ENCODE peak calls at places on chromosome 21, in seven cellular contexts. L, O, R, Z, A, U and N are unnamed samples.

GRCh38 chr21:14797543-14797942 is 251.4 kb upstream of the SAMSN1 start:
- DNase-seq in L (no peak), O (no peak), R (no peak), Z (no peak), A (no peak), U (no peak), N (no peak)

GRCh38 chr21:31897311-31897710 is 24.5 kb downstream of the HUNK start:
- DNase-seq in L (no peak), O (no peak), R (no peak), Z (no peak), A (peak; percentile 2), U (no peak), N (no peak)

GRCh38 chr21:42031816-42032215 is 21.7 kb upstream of the ZBTB21 start:
- DNase-seq in L (no peak), O (no peak), R (no peak), Z (no peak), A (no peak), U (peak; percentile 44), N (no peak)

GRCh38 chr21:8990326-8991087 is 1530.9 kb upstream of the TPTE start:
- DNase-seq in L (no peak), O (no peak), R (peak; percentile 1), Z (no peak), A (peak; percentile 54), U (no peak), N (no peak)

GRCh38 chr21:21612446-21612845 is 614.2 kb downstream of the NCAM2 start:
- DNase-seq in L (no peak), O (no peak), R (peak; percentile 79), Z (no peak), A (peak; percentile 50), U (no peak), N (peak; percentile 67)

GRCh38 chr21:22476214-22476613 is 1478.0 kb downstream of the NCAM2 start:
- DNase-seq in L (no peak), O (no peak), R (no peak), Z (no peak), A (no peak), U (no peak), N (no peak)

GRCh38 chr21:15754640-15755039 is 24.9 kb downstream of the USP25 start:
- DNase-seq in L (no peak), O (no peak), R (peak; percentile 59), Z (no peak), A (no peak), U (peak; percentile 83), N (no peak)

GRCh38 chr21:25637846-25638245 is 1.2 kb upstream of the JAM2 start:
- DNase-seq in L (no peak), O (no peak), R (no peak), Z (no peak), A (no peak), U (no peak), N (no peak)

GRCh38 chr21:31030367-31031106 is 7.7 kb downstream of the KRTAP19-8 start:
- DNase-seq in L (no peak), O (no peak), R (no peak), Z (no peak), A (no peak), U (no peak), N (no peak)

GRCh38 chr21:44331650-44332306 is 7.4 kb downstream of the CFAP410 start:
- DNase-seq in L (no peak), O (no peak), R (no peak), Z (no peak), A (no peak), U (no peak), N (no peak)

GRCh38 chr21:44969066-44969649 is 29.3 kb downstream of the SLX9 start:
- DNase-seq in L (no peak), O (no peak), R (no peak), Z (no peak), A (no peak), U (no peak), N (no peak)

GRCh38 chr21:32021319-32022027 is 148.7 kb downstream of the HUNK start:
- DNase-seq in L (no peak), O (peak; percentile 39), R (peak; percentile 13), Z (peak; percentile 86), A (no peak), U (no peak), N (no peak)

GRCh38 chr21:25956993-25957714 is 213.4 kb downstream of the APP start:
- DNase-seq in L (no peak), O (no peak), R (peak; percentile 36), Z (no peak), A (no peak), U (peak; percentile 52), N (peak; percentile 30)

GRCh38 chr21:33238146-33238545 is 8.4 kb downstream of the IFNAR2 start:
- DNase-seq in L (no peak), O (no peak), R (no peak), Z (no peak), A (no peak), U (no peak), N (no peak)

GRCh38 chr21:33651965-33652680 is 9.8 kb downstream of the ITSN1 start:
- DNase-seq in L (no peak), O (no peak), R (no peak), Z (no peak), A (peak; percentile 81), U (no peak), N (no peak)

GRCh38 chr21:45000637-45001133 is 60.9 kb downstream of the SLX9 start:
- DNase-seq in L (no peak), O (no peak), R (no peak), Z (no peak), A (no peak), U (no peak), N (no peak)

GRCh38 chr21:42120056-42120903 is 49.2 kb downstream of the UMODL1 start:
- DNase-seq in L (no peak), O (no peak), R (peak; percentile 95), Z (no peak), A (peak; percentile 69), U (peak; percentile 48), N (no peak)

GRCh38 chr21:14876464-14876863 is 188.3 kb downstream of the NRIP1 start:
- DNase-seq in L (no peak), O (no peak), R (no peak), Z (no peak), A (no peak), U (no peak), N (no peak)

GRCh38 chr21:30257773-30258172 is 25.0 kb downstream of the KRTAP24-1 start:
- DNase-seq in L (no peak), O (peak; percentile 10), R (peak; percentile 79), Z (no peak), A (peak; percentile 74), U (peak; percentile 66), N (no peak)

GRCh38 chr21:28066051-28066450 is 926.6 kb downstream of the LTN1 start:
- DNase-seq in L (no peak), O (no peak), R (peak; percentile 29), Z (no peak), A (no peak), U (peak; percentile 27), N (no peak)

GRCh38 chr21:43333301-43334062 is 93.4 kb downstream of the SIK1 start:
- DNase-seq in L (no peak), O (no peak), R (peak; percentile 95), Z (peak; percentile 92), A (peak; percentile 80), U (peak; percentile 81), N (peak; percentile 80)

GRCh38 chr21:32653326-32653901 is 41.2 kb upstream of the CFAP298 start:
- DNase-seq in L (peak; percentile 15), O (peak; percentile 72), R (peak; percentile 51), Z (no peak), A (peak; percentile 69), U (peak; percentile 3), N (no peak)

GRCh38 chr21:15293251-15293650 is 228.5 kb upstream of the NRIP1 start:
- DNase-seq in L (peak; percentile 15), O (no peak), R (peak; percentile 94), Z (no peak), A (peak; percentile 59), U (peak; percentile 83), N (peak; percentile 74)

GRCh38 chr21:31656199-31657095 is 3.0 kb upstream of the SOD1 start:
- DNase-seq in L (no peak), O (no peak), R (peak; percentile 55), Z (no peak), A (no peak), U (peak; percentile 41), N (no peak)

GRCh38 chr21:31974454-31974985 is 101.7 kb downstream of the HUNK start:
- DNase-seq in L (no peak), O (no peak), R (no peak), Z (no peak), A (no peak), U (no peak), N (no peak)

GRCh38 chr21:44428281-44428942 is 26.9 kb upstream of the LRRC3 start:
- DNase-seq in L (peak; percentile 89), O (peak; percentile 35), R (peak; percentile 93), Z (peak; percentile 10), A (peak; percentile 88), U (peak; percentile 77), N (no peak)

GRCh38 chr21:33661146-33661545 is 18.8 kb downstream of the ITSN1 start:
- DNase-seq in L (no peak), O (no peak), R (peak; percentile 73), Z (no peak), A (no peak), U (peak; percentile 40), N (no peak)

DNA sequence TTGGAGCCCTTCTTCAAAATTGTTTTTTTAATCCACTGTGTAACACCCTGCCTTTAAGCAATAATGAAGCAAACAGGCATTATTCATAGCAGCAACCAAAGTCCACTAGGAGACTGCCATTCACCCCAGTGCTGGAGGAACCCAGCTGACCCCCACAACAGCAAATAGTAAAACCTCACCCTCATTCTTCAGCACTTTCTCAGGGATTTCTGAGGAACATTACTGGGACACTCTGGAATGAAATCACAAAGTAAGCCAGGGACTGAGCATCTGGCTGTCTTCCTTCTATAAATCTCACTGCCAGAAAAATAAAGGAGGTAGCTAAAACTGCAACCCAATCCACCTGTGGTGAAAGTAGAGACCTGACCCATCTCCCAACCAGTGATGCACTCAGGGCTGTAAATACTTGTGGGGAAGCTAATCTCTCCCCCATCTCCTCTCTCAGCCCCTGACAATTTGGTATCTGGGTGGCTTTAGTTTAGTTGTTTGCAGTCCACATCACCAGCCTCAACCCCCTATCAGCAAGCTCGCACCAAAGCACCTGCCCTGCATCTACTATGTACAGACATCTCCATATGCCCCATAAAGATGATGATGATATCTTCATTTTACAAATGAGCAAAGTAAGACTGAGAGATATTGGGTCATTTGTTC is 47.1 kb downstream of the COL6A1 start:
- DNase-seq in L (no peak), O (no peak), R (no peak), Z (no peak), A (no peak), U (no peak), N (peak; percentile 56)
- H3K27ac ChIP-seq in L (no peak overlapping the region), O (peak overlapping the region; percentile 74), R (no peak overlapping the region), Z (peak overlapping the region; percentile 80), A (no peak overlapping the region), U (no peak overlapping the region), N (peak overlapping the region; percentile 87)

GRCh38 chr21:35603471-35603870 is 456.9 kb downstream of the SETD4 start:
- DNase-seq in L (no peak), O (no peak), R (no peak), Z (no peak), A (peak; percentile 70), U (no peak), N (no peak)
- TF ChIP-seq CTCF in L (peak; percentile 25), O (no peak), R (peak; percentile 46), Z (no peak), A (peak; percentile 64), U (no peak), N (peak; percentile 10)

GRCh38 chr21:46424062-46424591 is 34.6 kb upstream of the DIP2A start:
- DNase-seq in L (no peak), O (no peak), R (no peak), Z (no peak), A (peak; percentile 63), U (no peak), N (no peak)
- H3K27ac ChIP-seq in L (no peak overlapping the region), O (no peak overlapping the region), R (no peak overlapping the region), Z (no peak overlapping the region), A (peak overlapping the region; percentile 53), U (no peak overlapping the region), N (no peak overlapping the region)

GRCh38 chr21:40191196-40191595 is 324.0 kb downstream of the PCP4 start:
- DNase-seq in L (no peak), O (no peak), R (no peak), Z (no peak), A (no peak), U (no peak), N (no peak)
- TF ChIP-seq CTCF in L (no peak), O (no peak), R (no peak), Z (no peak), A (no peak), U (no peak), N (no peak)